ENCODE peak calls at places on chromosomes 2 and 18, in ten cellular contexts. X, T, H, Y, A, U, M, V, I and W are unnamed samples.

GRCh38 chr2:196459539-196459938 is 180.0 kb upstream of the CCDC150 start:
- DNase-seq in A (no peak), U (no peak), I (no peak), M (no peak), V (no peak), Y (peak), X (no peak), H (no peak), T (peak), W (peak)

GRCh38 chr2:134648547-134648946 is 70.3 kb downstream of the TMEM163 start:
- DNase-seq in I (no peak), H (no peak), M (no peak), A (no peak), V (no peak), Y (no peak), X (no peak), T (no peak), U (no peak), W (no peak)

GRCh38 chr2:194271283-194271961 is 1385.6 kb upstream of the SLC39A10 start:
- DNase-seq in V (no peak), I (no peak), Y (no peak), U (no peak), A (no peak), X (no peak), M (no peak), T (no peak), H (no peak), W (no peak)

GRCh38 chr2:20348542-20348941 is 2.1 kb downstream of the PUM2 start:
- DNase-seq in Y (peak), H (no peak), V (peak), M (no peak), A (no peak), T (no peak), U (no peak), I (peak), X (no peak), W (no peak)

GRCh38 chr2:46900381-46900780 is 15.2 kb downstream of the MCFD2 start:
- DNase-seq in Y (no peak), U (no peak), H (no peak), X (no peak), M (no peak), I (no peak), V (no peak), T (no peak), A (no peak), W (no peak)

GRCh38 chr2:207727256-207727655 is 15.8 kb downstream of the CCNYL1 start:
- DNase-seq in I (no peak), A (no peak), Y (no peak), M (no peak), H (no peak), X (peak), T (no peak), U (no peak), V (no peak), W (peak)

GRCh38 chr2:140353541-140353940 is 1573.4 kb upstream of the NXPH2 start:
- DNase-seq in T (no peak), U (no peak), X (peak), H (no peak), Y (no peak), V (no peak), M (no peak), A (no peak), I (peak), W (no peak)

GRCh38 chr2:12330916-12331315 is 385.8 kb upstream of the TRIB2 start:
- DNase-seq in H (no peak), Y (no peak), V (no peak), U (no peak), I (peak), X (no peak), A (no peak), T (no peak), M (peak), W (no peak)

GRCh38 chr2:172345951-172346555 is 81.3 kb upstream of the ITGA6 start:
- DNase-seq in H (no peak), T (no peak), A (no peak), M (no peak), V (no peak), U (no peak), X (no peak), I (no peak), Y (no peak), W (no peak)

GRCh38 chr2:156800781-156801366 is 364.7 kb downstream of the GPD2 start:
- DNase-seq in V (no peak), U (no peak), H (no peak), I (no peak), X (no peak), A (no peak), T (no peak), M (no peak), Y (no peak), W (no peak)

GRCh38 chr2:19362094-19362649 is 3.7 kb upstream of the OSR1 start:
- DNase-seq in U (no peak), T (peak), M (no peak), Y (peak), H (no peak), X (no peak), I (peak), V (no peak), A (peak), W (no peak)

GRCh38 chr18:12271376-12272235 is 17.4 kb downstream of the CIDEA start:
- DNase-seq in A (peak), V (peak), H (peak), U (peak), Y (peak), I (peak), X (peak), M (peak), T (peak), W (no peak)

GRCh38 chr2:232876978-232877441 is 6.9 kb downstream of the SNORC start:
- DNase-seq in V (no peak), T (no peak), M (no peak), A (no peak), U (no peak), I (no peak), H (no peak), X (no peak), Y (no peak), W (no peak)

GRCh38 chr2:131408176-131408575 is 44.2 kb upstream of the RAB6D start:
- DNase-seq in U (no peak), Y (no peak), A (no peak), M (no peak), H (no peak), V (no peak), I (no peak), T (no peak), X (no peak), W (no peak)